ENCODE peak calls at places on chromosomes 12 and 14, in eight cellular contexts. V is naive thymus-derived CD8-positive, alpha-beta T cell; Z is psoas muscle; H is mucosa of descending colon; B is naive thymus-derived CD4-positive, alpha-beta T cell; K is heart left ventricle; X is T-helper 17 cell; R is heart right ventricle. M is an unnamed sample.

GRCh38 chr12:114547636-114548035 is 136.3 kb downstream of the TBX3 start:
- ATAC-seq in H (no peak), X (no peak), R (no peak), Z (no peak), V (no peak), K (no peak), B (no peak), M (no peak)

GRCh38 chr12:88904705-88905104 is 324.4 kb upstream of the KITLG start:
- ATAC-seq in K (no peak), Z (no peak), V (no peak), X (no peak), B (no peak), H (peak; percentile 79), R (no peak), M (no peak)

GRCh38 chr12:22631863-22632463 is 7.0 kb downstream of the ETNK1 start:
- ATAC-seq in X (peak; percentile 57), R (no peak), K (no peak), Z (no peak), B (peak; percentile 63), H (no peak), V (no peak), M (no peak)

GRCh38 chr12:105256921-105257320 is 20.9 kb upstream of the APPL2 start:
- ATAC-seq in H (no peak), R (no peak), X (no peak), B (no peak), Z (no peak), K (no peak), V (no peak), M (peak; percentile 46)

GRCh38 chr14:52987042-52987441 is 36.2 kb upstream of the FERMT2 start:
- ATAC-seq in X (no peak), Z (no peak), R (no peak), V (no peak), K (no peak), H (no peak), B (no peak), M (no peak)

GRCh38 chr14:94907626-94908261 is 137.8 kb upstream of the GSC start:
- ATAC-seq in R (peak; percentile 25), B (no peak), Z (no peak), H (no peak), V (no peak), K (no peak), X (no peak), M (no peak)

GRCh38 chr14:65585216-65585615 is 172.7 kb downstream of the FUT8 start:
- ATAC-seq in X (no peak), R (no peak), H (no peak), K (no peak), V (no peak), Z (no peak), B (no peak), M (no peak)

GRCh38 chr12:125528300-125528699 is 463.1 kb downstream of the AACS start:
- ATAC-seq in B (no peak), Z (no peak), K (no peak), X (no peak), H (no peak), V (no peak), R (peak; percentile 25), M (no peak)

GRCh38 chr12:13074396-13075113 is 28.9 kb downstream of the GSG1 start:
- ATAC-seq in H (no peak), K (no peak), V (no peak), Z (no peak), B (no peak), X (no peak), R (no peak), M (no peak)

GRCh38 chr12:132117558-132117875 is 26.6 kb downstream of the DDX51 start:
- ATAC-seq in K (peak; percentile 24), R (no peak), B (no peak), Z (no peak), H (no peak), X (no peak), V (no peak), M (no peak)

GRCh38 chr14:99552021-99552553 is 51.9 kb downstream of the CCDC85C start:
- ATAC-seq in Z (no peak), R (no peak), B (no peak), V (no peak), H (no peak), K (no peak), X (no peak), M (no peak)

GRCh38 chr12:98838282-98838681 is 193.2 kb downstream of the APAF1 start:
- ATAC-seq in Z (no peak), X (no peak), V (no peak), H (no peak), B (no peak), K (no peak), R (no peak), M (no peak)

GRCh38 chr12:563250-563781 is 99.9 kb downstream of the NINJ2 start:
- ATAC-seq in R (no peak), X (peak; percentile 91), B (peak; percentile 91), H (peak; percentile 52), Z (no peak), V (peak; percentile 90), K (no peak), M (no peak)

GRCh38 chr14:102629011-102629444 is 36.6 kb downstream of the RCOR1 start:
- ATAC-seq in R (no peak), V (no peak), Z (no peak), X (no peak), K (no peak), B (peak; percentile 42), H (peak; percentile 50), M (no peak)

GRCh38 chr14:69554500-69554899 is 20.2 kb downstream of the CCDC177 start:
- ATAC-seq in R (no peak), H (no peak), X (no peak), B (no peak), K (no peak), Z (no peak), V (no peak), M (no peak)

GRCh38 chr14:95258754-95259593 is 60.7 kb downstream of the CLMN start:
- ATAC-seq in Z (no peak), H (no peak), K (no peak), V (no peak), X (no peak), R (no peak), B (no peak), M (no peak)

GRCh38 chr14:51004352-51004800 is 60.1 kb upstream of the PYGL start:
- ATAC-seq in R (no peak), X (no peak), H (peak; percentile 82), B (no peak), K (peak; percentile 74), V (no peak), Z (peak; percentile 67), M (peak; percentile 55)

GRCh38 chr14:96134508-96134907 is 70.1 kb upstream of the BDKRB2 start:
- ATAC-seq in V (no peak), B (no peak), H (no peak), Z (no peak), K (no peak), X (no peak), R (no peak), M (no peak)

GRCh38 chr14:59961518-59962062 is 41.6 kb downstream of the LRRC9 start:
- ATAC-seq in Z (no peak), R (no peak), B (no peak), V (no peak), K (no peak), H (no peak), X (no peak), M (no peak)

GRCh38 chr12:117699118-117699517 is 269.7 kb downstream of the KSR2 start:
- ATAC-seq in K (no peak), Z (no peak), X (no peak), B (no peak), R (no peak), H (no peak), V (no peak), M (no peak)

GRCh38 chr14:56949828-56950227 is 139.5 kb upstream of the OTX2 start:
- ATAC-seq in Z (no peak), X (no peak), B (no peak), H (peak; percentile 73), V (no peak), K (no peak), R (no peak), M (no peak)

GRCh38 chr12:130116791-130117190 is 45.5 kb upstream of the FZD10 start:
- ATAC-seq in B (no peak), V (no peak), H (no peak), X (no peak), K (no peak), Z (no peak), R (no peak), M (no peak)

GRCh38 chr14:23021479-23021878 is 11.5 kb upstream of the C14orf93 start:
- ATAC-seq in B (no peak), K (no peak), R (no peak), X (no peak), H (no peak), Z (no peak), V (peak; percentile 24), M (no peak)

GRCh38 chr14:61080591-61081010 is 99.6 kb downstream of the SLC38A6 start:
- ATAC-seq in X (no peak), V (no peak), K (peak; percentile 79), B (no peak), H (peak; percentile 42), Z (peak; percentile 10), R (peak; percentile 29), M (no peak)

GRCh38 chr14:36826614-36827013 is 165.0 kb downstream of the PAX9 start:
- ATAC-seq in R (no peak), B (no peak), K (no peak), V (no peak), X (no peak), H (no peak), Z (no peak), M (no peak)

GRCh38 chr12:104387190-104387589 is 69.6 kb upstream of the CHST11 start:
- ATAC-seq in R (no peak), V (no peak), Z (peak; percentile 31), K (peak; percentile 10), B (no peak), X (no peak), H (no peak), M (no peak)

GRCh38 chr12:52029686-52030085 is 21.6 kb upstream of the NR4A1 start:
- ATAC-seq in R (no peak), H (no peak), X (no peak), Z (no peak), B (no peak), V (no peak), K (peak; percentile 19), M (no peak)

GRCh38 chr12:43730283-43730682 is 28.3 kb downstream of the PUS7L start:
- ATAC-seq in X (peak; percentile 47), B (peak; percentile 71), Z (no peak), R (no peak), V (no peak), H (no peak), K (no peak), M (no peak)